ENCODE peak calls at places on chromosomes 3 and 15, in nine cellular contexts. A is right atrium auricular region; Y is CD8-positive, alpha-beta memory T cell; C is tibial nerve; V is uterus; O is H1; D is mesendoderm; U is OCI-LY7; B is fibroblast of lung. P is an unnamed sample.
A peak's percentile ranks its signal among the peaks of the same experiment; 100 is the strongest.

GRCh38 chr15:61275901-61276300 is 46.8 kb upstream of the RORA start:
- DNase-seq in A (no peak), Y (no peak), C (no peak), V (no peak), O (no peak), D (peak; percentile 5), U (no peak), B (no peak), P (no peak)

GRCh38 chr3:23874359-23875120 is 42.2 kb downstream of the NKIRAS1 start:
- DNase-seq in A (no peak), Y (no peak), C (no peak), V (no peak), O (no peak), D (no peak), U (no peak), B (peak; percentile 91), P (no peak)

GRCh38 chr3:101729586-101729985 is 5.2 kb downstream of the CEP97 start:
- DNase-seq in A (no peak), Y (no peak), C (no peak), V (no peak), O (no peak), D (no peak), U (no peak), B (no peak), P (no peak)

GRCh38 chr3:192957441-192957951 is 39.8 kb upstream of the MB21D2 start:
- DNase-seq in A (peak; percentile 86), Y (no peak), C (no peak), V (peak; percentile 29), O (no peak), D (no peak), U (no peak), B (peak; percentile 90), P (peak; percentile 23)

GRCh38 chr3:195023576-195023975 is 247.4 kb downstream of the XXYLT1 start:
- DNase-seq in A (no peak), Y (no peak), C (no peak), V (no peak), O (no peak), D (no peak), U (no peak), B (no peak), P (no peak)

GRCh38 chr15:68829068-68829467 is 8.4 kb upstream of the ANP32A start:
- DNase-seq in A (no peak), Y (no peak), C (no peak), V (no peak), O (no peak), D (peak; percentile 60), U (peak; percentile 79), B (no peak), P (no peak)

GRCh38 chr15:69820819-69821218 is 276.9 kb downstream of the TLE3 start:
- DNase-seq in A (no peak), Y (no peak), C (no peak), V (no peak), O (peak; percentile 41), D (peak; percentile 96), U (no peak), B (peak; percentile 21), P (no peak)

GRCh38 chr3:72449551-72449950 is 398.7 kb downstream of the SHQ1 start:
- DNase-seq in A (no peak), Y (no peak), C (no peak), V (no peak), O (no peak), D (no peak), U (no peak), B (peak; percentile 36), P (no peak)

GRCh38 chr3:152097120-152097519 is 171.6 kb upstream of the MBNL1 start:
- DNase-seq in A (no peak), Y (no peak), C (no peak), V (no peak), O (no peak), D (no peak), U (no peak), B (no peak), P (no peak)

GRCh38 chr3:49799761-49800160 is at the start of gene CDHR4:
- DNase-seq in A (peak; percentile 80), Y (no peak), C (peak; percentile 30), V (no peak), O (no peak), D (no peak), U (no peak), B (peak; percentile 45), P (peak; percentile 65)

GRCh38 chr15:99283739-99284138 is 32.5 kb downstream of the LRRC28 start:
- DNase-seq in A (no peak), Y (no peak), C (no peak), V (no peak), O (no peak), D (no peak), U (no peak), B (no peak), P (no peak)

GRCh38 chr15:84748274-84749110 is at the start of gene ZNF592:
- DNase-seq in A (peak; percentile 74), Y (peak; percentile 81), C (peak; percentile 65), V (peak; percentile 90), O (no peak), D (peak; percentile 74), U (peak; percentile 84), B (peak; percentile 70), P (peak; percentile 89)

GRCh38 chr3:94136133-94136532 is 73.3 kb downstream of the NSUN3 start:
- DNase-seq in A (no peak), Y (no peak), C (no peak), V (no peak), O (no peak), D (no peak), U (no peak), B (no peak), P (no peak)

GRCh38 chr3:11096266-11097135 is 57.8 kb upstream of the HRH1 start:
- DNase-seq in A (peak; percentile 82), Y (no peak), C (peak; percentile 49), V (peak; percentile 90), O (no peak), D (peak; percentile 80), U (no peak), B (peak; percentile 92), P (peak; percentile 88)

GRCh38 chr3:71579934-71580318 is 3.6 kb downstream of the FOXP1 start:
- DNase-seq in A (no peak), Y (no peak), C (no peak), V (no peak), O (no peak), D (peak; percentile 32), U (peak; percentile 68), B (peak; percentile 84), P (no peak)

GRCh38 chr3:150242220-150242938 is 165.7 kb upstream of the TSC22D2 start:
- DNase-seq in A (no peak), Y (no peak), C (no peak), V (no peak), O (no peak), D (peak; percentile 67), U (no peak), B (peak; percentile 84), P (no peak)

GRCh38 chr3:102069211-102069662 is 219.9 kb downstream of the NFKBIZ start:
- DNase-seq in A (no peak), Y (no peak), C (no peak), V (no peak), O (no peak), D (no peak), U (no peak), B (peak; percentile 83), P (no peak)

GRCh38 chr3:147157629-147158028 is 248.7 kb downstream of the ZIC4 start:
- DNase-seq in A (no peak), Y (no peak), C (no peak), V (no peak), O (no peak), D (no peak), U (no peak), B (peak; percentile 7), P (no peak)

GRCh38 chr3:16474304-16474703 is 39.2 kb downstream of the RFTN1 start:
- DNase-seq in A (no peak), Y (no peak), C (no peak), V (no peak), O (no peak), D (no peak), U (no peak), B (peak; percentile 95), P (no peak)

GRCh38 chr3:16471897-16472296 is 41.6 kb downstream of the RFTN1 start:
- DNase-seq in A (no peak), Y (no peak), C (no peak), V (no peak), O (no peak), D (no peak), U (no peak), B (no peak), P (no peak)

GRCh38 chr3:16470590-16470989 is 42.9 kb downstream of the RFTN1 start:
- DNase-seq in A (no peak), Y (no peak), C (no peak), V (no peak), O (no peak), D (no peak), U (no peak), B (no peak), P (no peak)

GRCh38 chr3:16474920-16475319 is 38.6 kb downstream of the RFTN1 start:
- DNase-seq in A (no peak), Y (no peak), C (no peak), V (no peak), O (no peak), D (no peak), U (no peak), B (peak; percentile 57), P (no peak)

GRCh38 chr3:16472593-16472992 is 40.9 kb downstream of the RFTN1 start:
- DNase-seq in A (no peak), Y (no peak), C (no peak), V (no peak), O (no peak), D (no peak), U (no peak), B (no peak), P (no peak)
- H3K4me1 ChIP-seq in A (no peaks in the 10 kb centered on the region), Y (peaks cover 45% of the 10 kb centered on the region), C (no peaks in the 10 kb centered on the region), V (peaks cover 7% of the 10 kb centered on the region), O (peaks cover 2% of the 10 kb centered on the region), D (peaks cover 2% of the 10 kb centered on the region), U (peaks cover 31% of the 10 kb centered on the region), B (peaks cover 15% of the 10 kb centered on the region), P (no peaks in the 10 kb centered on the region)

GRCh38 chr3:46863261-46863782 is at the start of gene MYL3:
- DNase-seq in A (no peak), Y (no peak), C (peak; percentile 8), V (peak; percentile 7), O (no peak), D (no peak), U (no peak), B (no peak), P (no peak)
- H3K4me3 ChIP-seq in A (no peak within 1 kb of the TSS), Y (no peak within 1 kb of the TSS), C (no peak within 1 kb of the TSS), V (no peak within 1 kb of the TSS), O (no peak within 1 kb of the TSS), D (no peak within 1 kb of the TSS), U (no peak within 1 kb of the TSS), B (no peak within 1 kb of the TSS), P (no peak within 1 kb of the TSS)

GRCh38 chr15:36428102-36428845 is 151.2 kb upstream of the CDIN1 start:
- DNase-seq in A (no peak), Y (no peak), C (no peak), V (no peak), O (peak; percentile 36), D (peak; percentile 86), U (no peak), B (peak; percentile 100), P (peak; percentile 45)
- H3K4me1 ChIP-seq in A (no peaks in the 10 kb centered on the region), Y (no peaks in the 10 kb centered on the region), C (no peaks in the 10 kb centered on the region), V (no peaks in the 10 kb centered on the region), O (peaks cover 5% of the 10 kb centered on the region), D (no peaks in the 10 kb centered on the region), U (no peaks in the 10 kb centered on the region), B (peaks cover 7% of the 10 kb centered on the region), P (no peaks in the 10 kb centered on the region)

DNA sequence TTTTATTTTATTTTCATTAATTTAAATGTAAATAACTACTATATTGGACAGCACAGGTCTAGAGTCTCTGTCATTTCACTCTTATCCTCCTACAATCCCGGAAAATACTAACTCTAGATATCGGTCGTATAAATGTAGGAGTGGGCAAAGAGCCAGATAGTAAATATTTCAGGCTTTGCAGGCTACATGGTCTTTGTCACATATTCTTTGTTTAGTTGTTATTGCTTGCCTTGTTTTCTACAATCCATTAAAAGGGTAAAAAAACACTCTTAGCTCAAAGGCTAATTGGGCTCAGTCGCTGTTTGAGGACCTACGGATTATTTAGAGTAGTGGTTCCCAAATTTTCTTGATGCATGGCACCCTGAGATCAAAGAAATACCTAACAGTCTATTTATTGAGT is 1.7 kb downstream of the KNL1 start:
- DNase-seq in A (no peak), Y (no peak), C (no peak), V (no peak), O (no peak), D (no peak), U (no peak), B (no peak), P (no peak)
- H3K4me3 ChIP-seq in A (no peak overlapping the region), Y (no peak overlapping the region), C (no peak overlapping the region), V (no peak overlapping the region), O (no peak overlapping the region), D (no peak overlapping the region), U (peak overlapping the region; percentile 85), B (peak overlapping the region; percentile 21), P (no peak overlapping the region)